ENCODE peak calls at places on chromosomes 12 and 14, in eight cellular contexts. A is fibroblast of pulmonary artery; P is endothelial cell; E is CD8-positive, alpha-beta memory T cell; S is EH; N is lung; U is ACHN; D is nephron progenitor cell. K is an unnamed sample.

GRCh38 chr12:80715850-80716249 is 862 bp upstream of the MYF5 start:
- DNase-seq in A (no peak), P (no peak), E (no peak), S (no peak), N (no peak), U (no peak), D (no peak), K (no peak)

GRCh38 chr12:64528616-64529015 is 76.7 kb downstream of the TBK1 start:
- DNase-seq in A (no peak), P (no peak), E (no peak), S (peak; percentile 30), N (no peak), U (no peak), D (no peak), K (no peak)

GRCh38 chr12:132364348-132364902 is 35.0 kb upstream of the GALNT9 start:
- DNase-seq in A (no peak), P (no peak), E (no peak), S (no peak), N (no peak), U (no peak), D (no peak), K (no peak)

GRCh38 chr12:130139971-130140547 is 22.2 kb upstream of the FZD10 start:
- DNase-seq in A (no peak), P (no peak), E (no peak), S (no peak), N (no peak), U (no peak), D (no peak), K (no peak)

GRCh38 chr12:122094735-122095561 is 16.4 kb downstream of the MLXIP start:
- DNase-seq in A (peak; percentile 67), P (no peak), E (no peak), S (no peak), N (no peak), U (peak; percentile 37), D (no peak), K (no peak)

GRCh38 chr14:97491697-97492096 is 694.5 kb downstream of the VRK1 start:
- DNase-seq in A (no peak), P (no peak), E (no peak), S (no peak), N (no peak), U (no peak), D (no peak), K (no peak)

GRCh38 chr14:68466491-68466977 is 326.3 kb downstream of the ZFP36L1 start:
- DNase-seq in A (peak; percentile 93), P (no peak), E (no peak), S (peak; percentile 94), N (no peak), U (peak; percentile 90), D (no peak), K (peak; percentile 97)

GRCh38 chr12:120453977-120454376 is 7.7 kb downstream of the GATC start:
- DNase-seq in A (peak; percentile 27), P (no peak), E (no peak), S (peak; percentile 33), N (no peak), U (peak; percentile 66), D (no peak), K (peak; percentile 51)

GRCh38 chr12:124626841-124627502 is 59.6 kb upstream of the NCOR2 start:
- DNase-seq in A (peak; percentile 79), P (no peak), E (no peak), S (peak; percentile 35), N (no peak), U (no peak), D (no peak), K (no peak)

GRCh38 chr12:104699489-104700194 is 242.9 kb downstream of the CHST11 start:
- DNase-seq in A (no peak), P (no peak), E (no peak), S (no peak), N (no peak), U (no peak), D (no peak), K (no peak)

GRCh38 chr12:102050660-102051430 is 10.9 kb downstream of the WASHC3 start:
- DNase-seq in A (no peak), P (no peak), E (no peak), S (no peak), N (no peak), U (no peak), D (no peak), K (no peak)

GRCh38 chr12:102612008-102612407 is 131.6 kb upstream of the IGF1 start:
- DNase-seq in A (no peak), P (no peak), E (no peak), S (no peak), N (no peak), U (no peak), D (no peak), K (no peak)

GRCh38 chr12:11689591-11690158 is 40.2 kb downstream of the ETV6 start:
- DNase-seq in A (no peak), P (no peak), E (no peak), S (peak; percentile 64), N (no peak), U (no peak), D (no peak), K (no peak)

GRCh38 chr12:126966498-126966897 is 1300.5 kb upstream of the TMEM132C start:
- DNase-seq in A (no peak), P (no peak), E (no peak), S (no peak), N (no peak), U (no peak), D (no peak), K (no peak)